ENCODE peak calls at places on chromosome 2, in five cellular contexts. One of them, this sample, is unnamed. For H3K4me1 and H3K9me3, the result is how much of the 10 kb centered on the place peaks cover.

GRCh38 chr2:196277002-196277401 is 105.6 kb upstream of the STK17B start:
- DNase-seq in mucosa of descending colon: no peak
- DNase-seq in H9: no peak
- DNase-seq in cardiac muscle cell: no peak
- DNase-seq in heart right ventricle: no peak
- DNase-seq in this sample: no peak

GRCh38 chr2:9558948-9559381 is 3.3 kb upstream of the ADAM17 start:
- DNase-seq in heart right ventricle: no peak
- DNase-seq in H9: no peak
- DNase-seq in mucosa of descending colon: no peak
- DNase-seq in cardiac muscle cell: no peak
- DNase-seq in this sample: peak

GRCh38 chr2:215421859-215422461 is 13.9 kb downstream of the FN1 start:
- DNase-seq in mucosa of descending colon: no peak
- DNase-seq in cardiac muscle cell: peak
- DNase-seq in heart right ventricle: no peak
- DNase-seq in H9: no peak
- DNase-seq in this sample: no peak

GRCh38 chr2:102968375-102968774 is 206.5 kb downstream of the TMEM182 start:
- DNase-seq in cardiac muscle cell: no peak
- DNase-seq in mucosa of descending colon: no peak
- DNase-seq in heart right ventricle: no peak
- DNase-seq in H9: no peak
- DNase-seq in this sample: no peak

GRCh38 chr2:148263890-148264289 is 243.0 kb downstream of the MBD5 start:
- DNase-seq in heart right ventricle: no peak
- DNase-seq in mucosa of descending colon: no peak
- DNase-seq in cardiac muscle cell: no peak
- DNase-seq in H9: no peak
- DNase-seq in this sample: no peak

GRCh38 chr2:42722328-42723190 is 41.4 kb downstream of the OXER1 start:
- DNase-seq in heart right ventricle: no peak
- DNase-seq in cardiac muscle cell: peak
- DNase-seq in H9: no peak
- DNase-seq in mucosa of descending colon: no peak
- DNase-seq in this sample: peak

GRCh38 chr2:101958071-101958470 is 33.7 kb upstream of the IL1R2 start:
- DNase-seq in mucosa of descending colon: no peak
- DNase-seq in H9: no peak
- DNase-seq in cardiac muscle cell: no peak
- DNase-seq in heart right ventricle: no peak
- DNase-seq in this sample: no peak

GRCh38 chr2:190862591-190862991 is 18.0 kb upstream of the GLS start:
- DNase-seq in H9: no peak
- DNase-seq in cardiac muscle cell: no peak
- DNase-seq in heart right ventricle: no peak
- DNase-seq in mucosa of descending colon: no peak
- DNase-seq in this sample: no peak

GRCh38 chr2:122414911-122415310 is 659.5 kb downstream of the TSN start:
- DNase-seq in mucosa of descending colon: no peak
- DNase-seq in cardiac muscle cell: no peak
- DNase-seq in heart right ventricle: no peak
- DNase-seq in H9: no peak
- DNase-seq in this sample: no peak

GRCh38 chr2:188524519-188525113 is 232.9 kb downstream of the GULP1 start:
- DNase-seq in cardiac muscle cell: peak
- DNase-seq in mucosa of descending colon: no peak
- DNase-seq in heart right ventricle: no peak
- DNase-seq in H9: no peak
- DNase-seq in this sample: no peak

GRCh38 chr2:203688798-203689197 is 17.6 kb upstream of the CD28 start:
- DNase-seq in heart right ventricle: peak
- DNase-seq in H9: no peak
- DNase-seq in mucosa of descending colon: no peak
- DNase-seq in cardiac muscle cell: peak
- DNase-seq in this sample: no peak

DNA sequence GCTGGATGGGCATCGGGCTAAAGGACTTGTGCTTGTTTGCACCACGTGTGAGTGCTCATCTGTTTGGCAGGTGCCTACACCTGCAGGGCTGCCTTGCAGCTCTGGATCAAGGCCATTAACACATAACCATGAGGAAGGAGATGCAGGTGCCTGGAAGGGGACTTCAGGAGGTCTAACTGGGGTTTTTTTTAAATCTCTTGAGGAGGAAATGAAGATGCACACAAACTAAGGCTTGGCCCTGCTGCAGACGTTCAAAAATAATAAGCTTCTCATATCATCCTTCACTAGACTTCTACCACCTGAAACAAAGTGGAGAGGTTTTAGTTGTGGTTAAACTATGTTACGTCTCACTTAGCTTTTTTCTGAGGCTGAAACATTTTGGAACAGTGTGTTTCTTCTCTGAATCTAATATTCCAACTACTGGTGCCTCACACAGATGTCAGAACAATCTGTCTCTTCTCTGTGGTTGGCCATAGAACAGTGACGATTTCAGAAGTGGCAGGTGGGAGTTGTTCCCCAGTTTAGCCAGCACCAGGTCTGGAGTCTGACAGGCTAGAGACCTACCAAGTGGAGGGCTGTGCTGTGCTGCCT is 36.5 kb downstream of the BCL2L11 start:
- DNase-seq in H9: no peak
- DNase-seq in mucosa of descending colon: no peak
- DNase-seq in heart right ventricle: no peak
- DNase-seq in cardiac muscle cell: no peak
- DNase-seq in this sample: no peak
- H3K4me1 ChIP-seq in H9: under half
- H3K4me1 ChIP-seq in mucosa of descending colon: under half
- H3K4me1 ChIP-seq in heart right ventricle: under half
- H3K4me1 ChIP-seq in cardiac muscle cell: under half
- H3K4me1 ChIP-seq in this sample: under half

GRCh38 chr2:31765078-31765835 is 184.5 kb upstream of the SRD5A2 start:
- DNase-seq in cardiac muscle cell: no peak
- DNase-seq in heart right ventricle: no peak
- DNase-seq in H9: no peak
- DNase-seq in mucosa of descending colon: no peak
- DNase-seq in this sample: no peak

GRCh38 chr2:31764169-31764568 is 183.4 kb upstream of the SRD5A2 start:
- DNase-seq in heart right ventricle: no peak
- DNase-seq in mucosa of descending colon: no peak
- DNase-seq in cardiac muscle cell: no peak
- DNase-seq in H9: no peak
- DNase-seq in this sample: no peak

GRCh38 chr2:31762085-31762484 is 181.3 kb upstream of the SRD5A2 start:
- DNase-seq in cardiac muscle cell: no peak
- DNase-seq in heart right ventricle: no peak
- DNase-seq in mucosa of descending colon: no peak
- DNase-seq in H9: no peak
- DNase-seq in this sample: no peak
- TF ChIP-seq CTCF in cardiac muscle cell: no peak
- TF ChIP-seq CTCF in heart right ventricle: no peak
- TF ChIP-seq CTCF in mucosa of descending colon: no peak
- TF ChIP-seq CTCF in H9: no peak
- TF ChIP-seq CTCF in this sample: no peak

GRCh38 chr2:229254206-229254605 is 16.9 kb downstream of the PID1 start:
- DNase-seq in cardiac muscle cell: no peak
- DNase-seq in H9: no peak
- DNase-seq in mucosa of descending colon: no peak
- DNase-seq in heart right ventricle: no peak
- DNase-seq in this sample: no peak
- H3K9me3 ChIP-seq in cardiac muscle cell: under half
- H3K9me3 ChIP-seq in H9: under half
- H3K9me3 ChIP-seq in mucosa of descending colon: under half
- H3K9me3 ChIP-seq in heart right ventricle: under half
- H3K9me3 ChIP-seq in this sample: under half

GRCh38 chr2:172480301-172481218 is 53.2 kb downstream of the ITGA6 start:
- DNase-seq in cardiac muscle cell: peak
- DNase-seq in mucosa of descending colon: no peak
- DNase-seq in heart right ventricle: peak
- DNase-seq in H9: no peak
- DNase-seq in this sample: no peak

GRCh38 chr2:172481507-172482262 is 54.3 kb downstream of the ITGA6 start:
- DNase-seq in H9: no peak
- DNase-seq in cardiac muscle cell: peak
- DNase-seq in mucosa of descending colon: no peak
- DNase-seq in heart right ventricle: no peak
- DNase-seq in this sample: no peak

GRCh38 chr2:172488556-172488955 is 61.2 kb downstream of the ITGA6 start:
- DNase-seq in H9: no peak
- DNase-seq in mucosa of descending colon: no peak
- DNase-seq in heart right ventricle: no peak
- DNase-seq in cardiac muscle cell: no peak
- DNase-seq in this sample: no peak

GRCh38 chr2:172484253-172484652 is 56.9 kb downstream of the ITGA6 start:
- DNase-seq in mucosa of descending colon: no peak
- DNase-seq in cardiac muscle cell: peak
- DNase-seq in H9: no peak
- DNase-seq in heart right ventricle: no peak
- DNase-seq in this sample: no peak

DNA sequence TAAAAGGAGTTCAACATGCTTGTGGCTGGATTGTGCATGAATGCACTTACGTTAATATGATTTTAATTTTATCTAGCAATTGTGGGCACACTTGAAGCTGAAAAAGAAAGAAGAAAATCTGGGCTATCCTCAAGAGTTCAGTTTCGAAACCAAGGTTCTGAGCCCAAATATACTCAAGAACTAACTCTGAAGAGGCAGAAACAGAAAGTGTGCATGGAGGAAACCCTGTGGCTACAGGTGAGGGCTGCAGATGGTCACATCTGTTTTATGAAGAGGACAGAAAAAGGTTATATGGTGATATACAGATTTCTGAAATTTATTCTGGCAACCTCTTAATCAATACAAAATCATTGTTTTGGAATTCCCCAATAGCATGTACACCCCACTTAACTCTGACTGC is 57.3 kb downstream of the ITGA6 start:
- DNase-seq in heart right ventricle: no peak
- DNase-seq in H9: no peak
- DNase-seq in cardiac muscle cell: no peak
- DNase-seq in mucosa of descending colon: no peak
- DNase-seq in this sample: no peak
- H3K4me1 ChIP-seq in heart right ventricle: under half
- H3K4me1 ChIP-seq in H9: under half
- H3K4me1 ChIP-seq in cardiac muscle cell: under half
- H3K4me1 ChIP-seq in mucosa of descending colon: under half
- H3K4me1 ChIP-seq in this sample: under half

DNA sequence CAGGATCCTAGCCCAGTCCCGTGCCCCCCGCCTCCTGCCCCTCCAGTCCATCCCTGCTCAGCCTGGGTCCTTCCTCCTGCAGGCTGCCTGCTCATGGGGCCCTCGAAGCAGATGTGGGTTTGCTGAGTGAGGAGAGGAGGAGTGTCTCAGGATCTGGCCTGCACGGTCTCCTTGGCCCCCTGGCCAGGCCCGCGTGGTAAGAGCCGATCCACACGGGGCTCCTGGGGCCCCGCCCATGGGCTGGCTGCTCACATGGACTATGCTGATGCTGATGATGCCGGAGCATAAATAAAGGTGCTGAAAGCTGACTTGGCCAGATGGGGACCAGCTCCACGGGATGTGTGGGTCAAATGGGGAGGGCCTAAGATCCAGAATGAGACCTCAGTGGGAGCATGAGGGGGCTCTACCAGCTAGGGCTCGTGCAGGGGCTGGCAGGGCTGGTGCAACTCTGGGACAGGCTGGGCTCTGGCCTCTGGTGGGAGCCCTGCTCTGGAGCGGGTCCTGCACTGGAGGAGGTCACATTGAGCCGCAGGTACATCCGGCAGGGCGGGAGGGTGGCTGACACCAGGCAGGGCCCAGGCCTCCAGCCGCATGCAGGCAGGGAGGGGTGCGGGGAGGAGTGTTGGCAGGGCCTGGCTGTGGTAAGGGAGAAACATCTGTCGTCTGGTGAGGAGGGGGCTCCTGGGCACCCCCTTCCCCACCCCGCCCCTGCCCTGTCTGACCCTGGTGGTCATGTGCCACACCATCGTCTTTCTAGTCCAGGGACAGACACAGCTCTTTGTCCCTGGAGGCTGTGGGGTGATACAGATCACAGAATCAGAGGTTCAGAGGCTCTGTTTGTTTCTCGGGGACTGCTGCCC is 275.3 kb upstream of the HDAC4 start:
- DNase-seq in heart right ventricle: no peak
- DNase-seq in cardiac muscle cell: no peak
- DNase-seq in mucosa of descending colon: no peak
- DNase-seq in H9: peak
- DNase-seq in this sample: no peak
- TF ChIP-seq CTCF in heart right ventricle: no peak
- TF ChIP-seq CTCF in cardiac muscle cell: no peak
- TF ChIP-seq CTCF in mucosa of descending colon: no peak
- TF ChIP-seq CTCF in H9: no peak
- TF ChIP-seq CTCF in this sample: no peak

GRCh38 chr2:158099716-158100115 is 2.0 kb upstream of the UPP2 start:
- DNase-seq in heart right ventricle: no peak
- DNase-seq in cardiac muscle cell: no peak
- DNase-seq in mucosa of descending colon: no peak
- DNase-seq in H9: no peak
- DNase-seq in this sample: no peak
- H3K9me3 ChIP-seq in heart right ventricle: under half
- H3K9me3 ChIP-seq in cardiac muscle cell: under half
- H3K9me3 ChIP-seq in mucosa of descending colon: under half
- H3K9me3 ChIP-seq in H9: under half
- H3K9me3 ChIP-seq in this sample: under half

GRCh38 chr2:66688951-66689350 is 254.0 kb downstream of the MEIS1 start:
- DNase-seq in heart right ventricle: no peak
- DNase-seq in mucosa of descending colon: no peak
- DNase-seq in cardiac muscle cell: no peak
- DNase-seq in H9: no peak
- DNase-seq in this sample: no peak
- H3K4me1 ChIP-seq in heart right ventricle: under half
- H3K4me1 ChIP-seq in mucosa of descending colon: under half
- H3K4me1 ChIP-seq in cardiac muscle cell: under half
- H3K4me1 ChIP-seq in H9: under half
- H3K4me1 ChIP-seq in this sample: under half

DNA sequence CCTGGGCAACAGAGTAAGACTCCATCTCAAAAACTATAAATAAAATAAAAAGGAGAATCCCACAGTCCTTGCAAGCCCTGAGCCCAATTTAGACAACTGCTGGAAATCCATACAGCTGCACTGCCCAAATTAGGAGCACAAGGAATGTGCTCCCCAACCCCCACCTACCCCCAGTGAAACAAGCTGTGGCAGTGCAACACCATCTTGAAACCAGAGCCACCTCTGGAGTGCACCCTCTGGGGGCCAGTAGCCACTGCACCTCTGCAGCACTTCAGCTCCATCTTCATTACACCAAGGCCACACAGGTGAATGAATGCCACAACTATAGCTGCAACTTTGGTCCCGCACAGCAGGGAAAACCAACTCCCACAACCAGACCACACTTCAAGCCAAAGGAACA is 37.3 kb downstream of the USP34 start:
- DNase-seq in H9: no peak
- DNase-seq in heart right ventricle: no peak
- DNase-seq in cardiac muscle cell: peak
- DNase-seq in mucosa of descending colon: no peak
- DNase-seq in this sample: no peak
- TF ChIP-seq CTCF in H9: peak
- TF ChIP-seq CTCF in heart right ventricle: no peak
- TF ChIP-seq CTCF in cardiac muscle cell: no peak
- TF ChIP-seq CTCF in mucosa of descending colon: no peak
- TF ChIP-seq CTCF in this sample: no peak

DNA sequence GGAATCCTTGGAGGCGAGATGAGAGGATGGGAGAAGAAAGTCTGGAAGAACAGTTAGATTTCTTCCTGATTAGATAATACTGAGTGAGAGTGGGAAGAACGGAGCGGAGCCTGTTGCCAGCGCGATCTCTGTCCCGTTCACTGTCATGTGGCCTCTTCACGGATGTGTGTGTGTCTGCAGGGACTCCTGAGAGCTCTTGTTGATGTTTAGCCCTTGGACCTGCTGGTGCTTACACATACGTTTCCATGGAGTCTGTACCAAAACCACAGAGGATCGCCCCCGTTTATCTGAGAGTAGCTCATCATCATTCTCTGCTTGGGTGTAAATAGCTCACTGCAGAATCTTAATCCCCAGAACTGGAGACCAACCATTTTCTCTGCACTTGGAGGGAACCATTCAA is 150.3 kb downstream of the AGAP1 start:
- DNase-seq in H9: no peak
- DNase-seq in mucosa of descending colon: no peak
- DNase-seq in cardiac muscle cell: no peak
- DNase-seq in heart right ventricle: no peak
- DNase-seq in this sample: no peak
- H3K9me3 ChIP-seq in H9: under half
- H3K9me3 ChIP-seq in mucosa of descending colon: under half
- H3K9me3 ChIP-seq in cardiac muscle cell: under half
- H3K9me3 ChIP-seq in heart right ventricle: under half
- H3K9me3 ChIP-seq in this sample: under half